ENCODE peak calls at places on chromosomes 2 and 18, in seven cellular contexts. N is A549, G is substantia nigra, I is body of pancreas, Z is NCI-H2107, Q is bronchial epithelial cell, C is astrocyte of the spinal cord. B is an unnamed sample.

GRCh38 chr2:28294451-28294850 is 98.2 kb upstream of the FOSL2 start:
- DNase-seq in G (no peak), I (no peak), N (no peak), Z (no peak), C (no peak), Q (no peak), B (no peak)

GRCh38 chr18:63788447-63789096 is 13.4 kb downstream of the SERPINB7 start:
- DNase-seq in Q (peak), N (peak), G (no peak), I (no peak), C (peak), Z (no peak), B (peak)

GRCh38 chr18:8948471-8949149 is 153.9 kb upstream of the NDUFV2 start:
- DNase-seq in Q (peak), N (peak), C (peak), Z (no peak), G (no peak), I (no peak), B (no peak)

GRCh38 chr2:240879105-240879504 is 10.5 kb downstream of the AGXT start:
- DNase-seq in Z (no peak), N (no peak), G (no peak), Q (no peak), C (no peak), I (no peak), B (no peak)

GRCh38 chr2:230991598-230991997 is 4.3 kb upstream of the SPATA3 start:
- DNase-seq in N (no peak), G (no peak), C (no peak), Z (no peak), I (no peak), Q (no peak), B (no peak)

GRCh38 chr18:2920027-2920426 is 73.2 kb downstream of the EMILIN2 start:
- DNase-seq in C (no peak), G (no peak), I (no peak), Q (no peak), N (no peak), Z (no peak), B (no peak)

GRCh38 chr18:54983041-54983686 is 23.9 kb upstream of the CCDC68 start:
- DNase-seq in I (no peak), Q (peak), G (no peak), Z (peak), C (peak), N (peak), B (no peak)

GRCh38 chr18:49664086-49664890 is 102.4 kb downstream of the LIPG start:
- DNase-seq in N (no peak), I (no peak), G (no peak), C (no peak), Z (no peak), Q (no peak), B (no peak)

GRCh38 chr18:23718243-23718720 is 29.0 kb downstream of the LAMA3 start:
- DNase-seq in G (no peak), N (no peak), C (peak), Z (no peak), I (no peak), Q (peak), B (no peak)

GRCh38 chr2:148756292-148756975 is 111.9 kb downstream of the EPC2 start:
- DNase-seq in Z (no peak), G (no peak), I (no peak), Q (peak), N (peak), C (peak), B (no peak)

GRCh38 chr2:221705478-221705877 is 133.4 kb upstream of the EPHA4 start:
- DNase-seq in Z (no peak), C (no peak), N (no peak), Q (no peak), G (no peak), I (no peak), B (no peak)

GRCh38 chr2:70964133-70964532 is 14.3 kb upstream of the ANKRD53 start:
- DNase-seq in C (no peak), Z (no peak), Q (no peak), I (no peak), G (no peak), N (no peak), B (no peak)

GRCh38 chr2:40758778-40759177 is 306.9 kb upstream of the SLC8A1 start:
- DNase-seq in Z (no peak), Q (no peak), N (no peak), G (no peak), I (no peak), C (no peak), B (no peak)

GRCh38 chr2:65153515-65153914 is 23.6 kb upstream of the RAB1A start:
- DNase-seq in Z (no peak), Q (peak), C (no peak), G (no peak), I (no peak), N (peak), B (no peak)

GRCh38 chr2:74690571-74690970 is 36.5 kb downstream of the SEMA4F start:
- DNase-seq in Q (peak), N (peak), G (no peak), Z (peak), C (peak), I (peak), B (no peak)

GRCh38 chr2:70258532-70258875 is 567 bp downstream of the PCYOX1 start:
- DNase-seq in G (no peak), Q (peak), Z (no peak), I (peak), N (peak), C (no peak), B (no peak)

GRCh38 chr18:62347091-62347506 is 22.0 kb downstream of the TNFRSF11A start:
- DNase-seq in N (no peak), I (no peak), G (no peak), C (no peak), Q (no peak), Z (no peak), B (no peak)

GRCh38 chr2:239177325-239177724 is 223.5 kb downstream of the HDAC4 start:
- DNase-seq in Z (no peak), C (no peak), G (no peak), Q (no peak), I (no peak), N (no peak), B (no peak)

GRCh38 chr2:52034706-52035105 is 1002.8 kb upstream of the NRXN1 start:
- DNase-seq in I (no peak), N (no peak), G (no peak), C (no peak), Q (no peak), Z (no peak), B (no peak)

GRCh38 chr2:75079575-75079974 is 119.7 kb downstream of the TACR1 start:
- DNase-seq in G (no peak), Z (peak), I (no peak), C (peak), Q (no peak), N (no peak), B (no peak)

GRCh38 chr18:60010984-60011383 is 111.2 kb downstream of the PMAIP1 start:
- DNase-seq in C (no peak), I (no peak), Q (no peak), G (no peak), Z (no peak), N (no peak), B (no peak)

GRCh38 chr2:113890253-113891235 is 655 bp downstream of the ACTR3 start:
- DNase-seq in Q (peak), N (peak), Z (no peak), C (peak), G (peak), I (peak), B (peak)

GRCh38 chr2:36478332-36478738 is 119.6 kb downstream of the FEZ2 start:
- DNase-seq in Q (peak), C (peak), G (no peak), Z (no peak), N (peak), I (peak), B (no peak)

GRCh38 chr2:218010116-218010837 is 7.5 kb upstream of the TNS1 start:
- DNase-seq in I (peak), G (no peak), N (peak), Q (no peak), Z (no peak), C (no peak), B (no peak)

GRCh38 chr2:229129738-229130371 is 141.2 kb downstream of the PID1 start:
- DNase-seq in I (no peak), C (peak), N (no peak), Q (peak), Z (no peak), G (no peak), B (no peak)

GRCh38 chr2:156464106-156464505 is 27.9 kb downstream of the GPD2 start:
- DNase-seq in Q (peak), G (no peak), I (no peak), C (peak), Z (no peak), N (no peak), B (no peak)

GRCh38 chr2:234880551-234881211 is 71.1 kb upstream of the SH3BP4 start:
- DNase-seq in N (peak), G (no peak), C (peak), I (peak), Z (no peak), Q (peak), B (no peak)

GRCh38 chr2:45167885-45168284 is 158.6 kb upstream of the SIX2 start:
- DNase-seq in N (no peak), G (no peak), C (no peak), I (no peak), Z (no peak), Q (no peak), B (no peak)

GRCh38 chr2:155525194-155525593 is 807.3 kb downstream of the NR4A2 start:
- DNase-seq in Q (no peak), Z (no peak), C (no peak), I (peak), N (no peak), G (no peak), B (no peak)

GRCh38 chr18:20963027-20963426 is 148.6 kb downstream of the ROCK1 start:
- DNase-seq in Q (no peak), I (no peak), N (no peak), G (no peak), Z (no peak), C (no peak), B (no peak)

B was measured in activated CD4-positive, alpha-beta T cell treated with anti-CD3 and anti-CD28 coated beads, Interleukin-2, amount 50 U/mL, for 1 hour.